ENCODE peak calls at places on chromosomes 4 and X, in six cellular contexts. One of them, this sample, is unnamed.

GRCh38 chrX:150201841-150202240 is 161.3 kb upstream of the MAMLD1 start:
- DNase-seq in pancreas: no peak
- DNase-seq in fibroblast of gingiva: peak
- DNase-seq in AG09309: no peak
- DNase-seq in GM12865: no peak
- DNase-seq in NCI-H2029: no peak
- DNase-seq in this sample: no peak

GRCh38 chrX:150548684-150549083 is 19.7 kb upstream of the MTM1 start:
- DNase-seq in pancreas: no peak
- DNase-seq in fibroblast of gingiva: peak
- DNase-seq in AG09309: no peak
- DNase-seq in GM12865: no peak
- DNase-seq in NCI-H2029: no peak
- DNase-seq in this sample: no peak

GRCh38 chrX:69489625-69490024 is 14.5 kb upstream of the NALF2 start:
- DNase-seq in pancreas: no peak
- DNase-seq in fibroblast of gingiva: no peak
- DNase-seq in AG09309: no peak
- DNase-seq in GM12865: no peak
- DNase-seq in NCI-H2029: no peak
- DNase-seq in this sample: no peak

GRCh38 chrX:26999634-27000033 is 463.5 kb downstream of the PPP4R3C start:
- DNase-seq in pancreas: no peak
- DNase-seq in fibroblast of gingiva: no peak
- DNase-seq in AG09309: no peak
- DNase-seq in GM12865: no peak
- DNase-seq in NCI-H2029: no peak
- DNase-seq in this sample: no peak

GRCh38 chr4:15740764-15741404 is 37.2 kb upstream of the CD38 start:
- DNase-seq in pancreas: no peak
- DNase-seq in fibroblast of gingiva: no peak
- DNase-seq in AG09309: no peak
- DNase-seq in GM12865: no peak
- DNase-seq in NCI-H2029: no peak
- DNase-seq in this sample: no peak

GRCh38 chr4:184857446-184858121 is 31.8 kb upstream of the ACSL1 start:
- DNase-seq in pancreas: no peak
- DNase-seq in fibroblast of gingiva: no peak
- DNase-seq in AG09309: no peak
- DNase-seq in GM12865: no peak
- DNase-seq in NCI-H2029: no peak
- DNase-seq in this sample: no peak

GRCh38 chrX:5236096-5236495 is 992.6 kb downstream of the NLGN4X start:
- DNase-seq in pancreas: no peak
- DNase-seq in fibroblast of gingiva: no peak
- DNase-seq in AG09309: no peak
- DNase-seq in GM12865: no peak
- DNase-seq in NCI-H2029: no peak
- DNase-seq in this sample: no peak

GRCh38 chr4:3431446-3431993 is 10.2 kb upstream of the HGFAC start:
- DNase-seq in pancreas: no peak
- DNase-seq in fibroblast of gingiva: no peak
- DNase-seq in AG09309: no peak
- DNase-seq in GM12865: no peak
- DNase-seq in NCI-H2029: no peak
- DNase-seq in this sample: peak

GRCh38 chr4:123786955-123787354 is 390.4 kb downstream of the SPRY1 start:
- DNase-seq in pancreas: peak
- DNase-seq in fibroblast of gingiva: peak
- DNase-seq in AG09309: no peak
- DNase-seq in GM12865: peak
- DNase-seq in NCI-H2029: peak
- DNase-seq in this sample: peak

GRCh38 chr4:102614801-102615200 is 113.6 kb downstream of the NFKB1 start:
- DNase-seq in pancreas: no peak
- DNase-seq in fibroblast of gingiva: no peak
- DNase-seq in AG09309: no peak
- DNase-seq in GM12865: no peak
- DNase-seq in NCI-H2029: no peak
- DNase-seq in this sample: no peak

GRCh38 chrX:129461801-129462456 is 61.4 kb downstream of the SMARCA1 start:
- DNase-seq in pancreas: no peak
- DNase-seq in fibroblast of gingiva: no peak
- DNase-seq in AG09309: no peak
- DNase-seq in GM12865: no peak
- DNase-seq in NCI-H2029: no peak
- DNase-seq in this sample: no peak

GRCh38 chrX:153417637-153418036 is 6.4 kb downstream of the ZFP92 start:
- DNase-seq in pancreas: no peak
- DNase-seq in fibroblast of gingiva: no peak
- DNase-seq in AG09309: no peak
- DNase-seq in GM12865: no peak
- DNase-seq in NCI-H2029: no peak
- DNase-seq in this sample: no peak

GRCh38 chr4:8370835-8371234 is 69.7 kb downstream of the ACOX3 start:
- DNase-seq in pancreas: no peak
- DNase-seq in fibroblast of gingiva: no peak
- DNase-seq in AG09309: no peak
- DNase-seq in GM12865: no peak
- DNase-seq in NCI-H2029: no peak
- DNase-seq in this sample: peak

GRCh38 chr4:75254745-75255144 is 259.5 kb downstream of the RCHY1 start:
- DNase-seq in pancreas: no peak
- DNase-seq in fibroblast of gingiva: no peak
- DNase-seq in AG09309: no peak
- DNase-seq in GM12865: no peak
- DNase-seq in NCI-H2029: no peak
- DNase-seq in this sample: no peak

GRCh38 chrX:49268702-49269009 is 937 bp upstream of the PPP1R3F start:
- DNase-seq in pancreas: no peak
- DNase-seq in fibroblast of gingiva: no peak
- DNase-seq in AG09309: no peak
- DNase-seq in GM12865: no peak
- DNase-seq in NCI-H2029: no peak
- DNase-seq in this sample: no peak

GRCh38 chr4:165359501-165359900 is 19.3 kb upstream of the CPE start:
- DNase-seq in pancreas: no peak
- DNase-seq in fibroblast of gingiva: peak
- DNase-seq in AG09309: no peak
- DNase-seq in GM12865: no peak
- DNase-seq in NCI-H2029: no peak
- DNase-seq in this sample: no peak

GRCh38 chr4:101019941-101020401 is 327.4 kb downstream of the PPP3CA start:
- DNase-seq in pancreas: no peak
- DNase-seq in fibroblast of gingiva: no peak
- DNase-seq in AG09309: no peak
- DNase-seq in GM12865: peak
- DNase-seq in NCI-H2029: no peak
- DNase-seq in this sample: no peak

GRCh38 chr4:39587881-39588280 is 50.8 kb downstream of the SMIM14 start:
- DNase-seq in pancreas: no peak
- DNase-seq in fibroblast of gingiva: peak
- DNase-seq in AG09309: no peak
- DNase-seq in GM12865: no peak
- DNase-seq in NCI-H2029: no peak
- DNase-seq in this sample: no peak

GRCh38 chr4:93334003-93334402 is 494.6 kb upstream of the ATOH1 start:
- DNase-seq in pancreas: no peak
- DNase-seq in fibroblast of gingiva: peak
- DNase-seq in AG09309: no peak
- DNase-seq in GM12865: peak
- DNase-seq in NCI-H2029: no peak
- DNase-seq in this sample: no peak

GRCh38 chrX:107825698-107826285 is at the start of gene MID2:
- DNase-seq in pancreas: peak
- DNase-seq in fibroblast of gingiva: peak
- DNase-seq in AG09309: no peak
- DNase-seq in GM12865: peak
- DNase-seq in NCI-H2029: peak
- DNase-seq in this sample: peak

GRCh38 chr4:145735330-145735638 is 55.3 kb downstream of the C4orf51 start:
- DNase-seq in pancreas: no peak
- DNase-seq in fibroblast of gingiva: peak
- DNase-seq in AG09309: peak
- DNase-seq in GM12865: no peak
- DNase-seq in NCI-H2029: no peak
- DNase-seq in this sample: no peak

GRCh38 chr4:165351359-165352130 is 24.1 kb downstream of the MSMO1 start:
- DNase-seq in pancreas: no peak
- DNase-seq in fibroblast of gingiva: no peak
- DNase-seq in AG09309: no peak
- DNase-seq in GM12865: no peak
- DNase-seq in NCI-H2029: no peak
- DNase-seq in this sample: peak

GRCh38 chrX:153669174-153669890 is 4.3 kb downstream of the PNCK start:
- DNase-seq in pancreas: no peak
- DNase-seq in fibroblast of gingiva: no peak
- DNase-seq in AG09309: no peak
- DNase-seq in GM12865: peak
- DNase-seq in NCI-H2029: no peak
- DNase-seq in this sample: no peak

GRCh38 chr4:149158852-149159251 is 656.8 kb downstream of the IQCM start:
- DNase-seq in pancreas: no peak
- DNase-seq in fibroblast of gingiva: no peak
- DNase-seq in AG09309: no peak
- DNase-seq in GM12865: no peak
- DNase-seq in NCI-H2029: no peak
- DNase-seq in this sample: no peak

GRCh38 chr4:110914791-110915190 is 291.9 kb upstream of the PITX2 start:
- DNase-seq in pancreas: no peak
- DNase-seq in fibroblast of gingiva: no peak
- DNase-seq in AG09309: no peak
- DNase-seq in GM12865: no peak
- DNase-seq in NCI-H2029: no peak
- DNase-seq in this sample: no peak

GRCh38 chr4:1348746-1349145 is 1.7 kb downstream of the UVSSA start:
- DNase-seq in pancreas: no peak
- DNase-seq in fibroblast of gingiva: no peak
- DNase-seq in AG09309: no peak
- DNase-seq in GM12865: no peak
- DNase-seq in NCI-H2029: no peak
- DNase-seq in this sample: no peak

GRCh38 chr4:140094701-140095420 is 59.1 kb downstream of the MAML3 start:
- DNase-seq in pancreas: peak
- DNase-seq in fibroblast of gingiva: peak
- DNase-seq in AG09309: no peak
- DNase-seq in GM12865: no peak
- DNase-seq in NCI-H2029: peak
- DNase-seq in this sample: peak

GRCh38 chr4:147362868-147363440 is 117.9 kb upstream of the EDNRA start:
- DNase-seq in pancreas: no peak
- DNase-seq in fibroblast of gingiva: peak
- DNase-seq in AG09309: no peak
- DNase-seq in GM12865: no peak
- DNase-seq in NCI-H2029: no peak
- DNase-seq in this sample: peak

GRCh38 chrX:46617906-46618305 is 44.3 kb downstream of the CHST7 start:
- DNase-seq in pancreas: no peak
- DNase-seq in fibroblast of gingiva: no peak
- DNase-seq in AG09309: no peak
- DNase-seq in GM12865: no peak
- DNase-seq in NCI-H2029: no peak
- DNase-seq in this sample: no peak

GRCh38 chr4:113382704-113383103 is 333.3 kb downstream of the ANK2 start:
- DNase-seq in pancreas: no peak
- DNase-seq in fibroblast of gingiva: peak
- DNase-seq in AG09309: no peak
- DNase-seq in GM12865: no peak
- DNase-seq in NCI-H2029: no peak
- DNase-seq in this sample: no peak

This sample was measured in mucosa of descending colon.